ENCODE peak calls at places on chromosomes 13 and 19, in seven cellular contexts. X is left ventricle myocardium inferior, V is PC-3, A is kidney, Y is MCF 10A, S is fibroblast of mammary gland, G is fibroblast of the aortic adventitia. P is an unnamed sample.

GRCh38 chr19:45470147-45471081 is 2.6 kb downstream of the FOSB start:
- DNase-seq in S (peak), X (no peak), A (peak), V (peak), G (peak), Y (peak), P (peak)

GRCh38 chr13:107020393-107020792 is 452.5 kb upstream of the ARGLU1 start:
- DNase-seq in A (no peak), S (no peak), G (no peak), V (no peak), Y (no peak), X (no peak), P (no peak)

GRCh38 chr13:103140001-103140671 is 73.9 kb upstream of the SLC10A2 start:
- DNase-seq in X (no peak), Y (peak), V (peak), A (no peak), G (no peak), S (peak), P (peak)

GRCh38 chr13:23159205-23159586 is 21.6 kb upstream of the SGCG start:
- DNase-seq in G (peak), S (peak), X (peak), A (no peak), Y (peak), V (peak), P (no peak)

GRCh38 chr13:66835040-66835628 is 395.0 kb downstream of the PCDH9 start:
- DNase-seq in G (peak), Y (peak), A (peak), V (no peak), S (peak), X (peak), P (no peak)

GRCh38 chr19:16325161-16325527 is 518 bp downstream of the KLF2 start:
- DNase-seq in V (no peak), A (no peak), Y (no peak), G (no peak), S (no peak), X (peak), P (no peak)

GRCh38 chr19:3034845-3035541 is 5.9 kb upstream of the TLE2 start:
- DNase-seq in G (peak), V (no peak), Y (peak), X (no peak), A (no peak), S (peak), P (no peak)

GRCh38 chr13:41694902-41695301 is 237.6 kb downstream of the RGCC start:
- DNase-seq in S (peak), Y (peak), G (peak), V (peak), X (peak), A (peak), P (peak)

GRCh38 chr13:95745289-95745688 is 68.3 kb downstream of the DNAJC3 start:
- DNase-seq in V (no peak), S (no peak), G (no peak), X (no peak), A (no peak), Y (no peak), P (no peak)

GRCh38 chr19:38917921-38918491 is 6.0 kb upstream of the CCER2 start:
- DNase-seq in X (no peak), Y (peak), G (no peak), S (peak), V (peak), A (no peak), P (peak)

GRCh38 chr19:16078311-16078758 is 2.0 kb downstream of the TPM4 start:
- DNase-seq in V (peak), X (no peak), S (peak), Y (no peak), G (no peak), A (peak), P (no peak)

GRCh38 chr19:10662384-10663251 is 8.5 kb downstream of the ILF3 start:
- DNase-seq in Y (no peak), X (no peak), G (peak), V (no peak), S (peak), A (no peak), P (no peak)

GRCh38 chr13:110571897-110572777 is 10.6 kb upstream of the RAB20 start:
- DNase-seq in A (peak), V (no peak), Y (no peak), X (no peak), S (no peak), G (no peak), P (no peak)

GRCh38 chr19:38686530-38686888 is 39.1 kb downstream of the ACTN4 start:
- DNase-seq in Y (no peak), V (no peak), G (no peak), S (no peak), A (no peak), X (no peak), P (no peak)

GRCh38 chr19:9786819-9787218 is 18.3 kb upstream of the ZNF846 start:
- DNase-seq in G (no peak), V (no peak), X (no peak), S (no peak), Y (no peak), A (no peak), P (no peak)

GRCh38 chr13:87671824-87672603 is 843 bp downstream of the SLITRK5 start:
- DNase-seq in X (no peak), A (peak), G (no peak), S (no peak), V (no peak), Y (peak), P (no peak)

GRCh38 chr13:55517312-55517711 is 1623.4 kb upstream of the PRR20A start:
- DNase-seq in G (no peak), Y (peak), S (no peak), A (no peak), X (no peak), V (no peak), P (no peak)

GRCh38 chr19:54428323-54429175 is 13.3 kb downstream of the TTYH1 start:
- DNase-seq in A (peak), X (no peak), Y (no peak), V (no peak), G (no peak), S (no peak), P (no peak)

GRCh38 chr13:112556600-112556999 is 31.4 kb downstream of the TUBGCP3 start:
- DNase-seq in A (no peak), V (no peak), G (no peak), Y (no peak), X (no peak), S (no peak), P (no peak)

GRCh38 chr19:40257096-40257517 is 28.0 kb downstream of the AKT2 start:
- DNase-seq in Y (peak), V (peak), S (no peak), X (peak), G (no peak), A (peak), P (peak)

GRCh38 chr19:6113616-6114188 is 3.4 kb upstream of the RFX2 start:
- DNase-seq in X (no peak), S (peak), A (no peak), V (no peak), G (no peak), Y (no peak), P (no peak)

GRCh38 chr19:23283925-23284324 is 33.7 kb upstream of the ZNF724 start:
- DNase-seq in G (peak), X (peak), V (peak), S (peak), Y (peak), A (no peak), P (no peak)

GRCh38 chr19:23281663-23282276 is 31.6 kb upstream of the ZNF724 start:
- DNase-seq in S (no peak), X (no peak), V (no peak), Y (no peak), G (no peak), A (no peak), P (no peak)

GRCh38 chr19:23285948-23286347 is 35.8 kb upstream of the ZNF724 start:
- DNase-seq in X (no peak), Y (no peak), G (no peak), V (no peak), A (no peak), S (no peak), P (no peak)

GRCh38 chr19:23287620-23288019 is 37.4 kb upstream of the ZNF724 start:
- DNase-seq in X (no peak), G (no peak), S (no peak), Y (no peak), A (no peak), V (no peak), P (no peak)

DNA sequence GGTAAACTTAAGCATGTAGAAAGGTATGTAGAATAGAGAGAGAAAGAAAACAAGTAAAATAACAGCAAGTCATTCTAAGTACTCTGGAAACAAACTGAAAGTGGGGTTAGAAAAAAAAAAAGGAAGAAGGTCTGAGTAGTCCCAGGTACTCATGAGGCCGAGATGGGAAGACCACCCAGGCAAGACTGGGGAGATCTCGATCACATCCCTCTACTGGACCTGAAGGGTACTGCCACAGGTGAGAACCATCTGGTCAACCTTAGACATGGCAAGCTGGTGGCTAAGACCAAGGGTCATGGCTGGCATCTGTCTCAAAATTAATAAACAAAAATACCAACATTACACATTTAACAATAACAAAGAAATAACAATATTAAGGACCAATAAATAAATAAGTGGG is 36.3 kb upstream of the ZNF724 start:
- DNase-seq in A (no peak), V (no peak), Y (no peak), S (no peak), G (no peak), X (no peak), P (no peak)
- TF ChIP-seq CTCF in A (no peak), V (peak), Y (peak), S (peak), G (peak), X (peak), P (no peak)

GRCh38 chr19:48958006-48958405 is 3.3 kb downstream of the BAX start:
- DNase-seq in S (no peak), X (no peak), V (no peak), Y (no peak), A (no peak), G (no peak), P (no peak)

GRCh38 chr19:48954011-48954594 is 572 bp upstream of the BAX start:
- DNase-seq in X (no peak), G (no peak), V (no peak), A (peak), S (no peak), Y (no peak), P (no peak)

GRCh38 chr19:48955308-48955958 is 758 bp downstream of the BAX start:
- DNase-seq in Y (no peak), A (peak), G (no peak), X (no peak), S (no peak), V (no peak), P (no peak)

GRCh38 chr19:48950830-48951519 is 3.7 kb upstream of the BAX start:
- DNase-seq in V (peak), G (no peak), Y (no peak), X (no peak), S (no peak), A (no peak), P (no peak)

DNA sequence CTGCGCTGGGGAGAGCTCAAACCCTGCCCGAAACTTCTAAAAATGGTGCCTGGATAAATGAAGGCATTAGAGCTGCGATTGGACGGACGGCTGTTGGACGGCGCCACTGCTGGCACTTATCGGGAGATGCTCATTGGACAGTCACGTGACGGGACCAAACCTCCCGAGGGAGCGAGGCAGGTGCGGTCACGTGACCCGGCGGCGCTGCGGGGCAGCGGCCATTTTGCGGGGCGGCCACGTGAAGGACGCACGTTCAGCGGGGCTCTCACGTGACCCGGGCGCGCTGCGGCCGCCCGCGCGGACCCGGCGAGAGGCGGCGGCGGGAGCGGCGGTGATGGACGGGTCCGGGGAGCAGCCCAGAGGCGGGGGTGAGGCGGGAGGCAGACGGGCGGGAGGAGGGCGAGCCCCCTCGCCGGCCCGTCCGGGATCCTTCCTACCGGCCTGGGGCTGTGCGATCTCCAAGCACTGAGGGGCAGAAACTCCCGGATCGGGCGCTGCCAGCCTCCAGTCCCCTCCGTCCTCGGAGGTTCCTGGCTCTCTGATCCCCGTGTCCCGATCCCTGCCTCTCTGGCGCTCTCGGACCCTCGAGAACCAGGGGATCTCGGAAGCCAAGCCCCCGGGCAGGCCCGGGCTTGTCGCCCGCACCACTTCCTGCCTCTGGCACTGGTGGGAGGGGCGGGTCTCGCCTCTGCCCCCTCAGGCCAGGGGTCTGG is at the start of gene BAX:
- DNase-seq in A (peak), V (peak), G (peak), Y (peak), X (peak), S (peak), P (peak)
- TF ChIP-seq CTCF in A (no peak), V (no peak), G (no peak), Y (no peak), X (no peak), S (no peak), P (no peak)

DNA sequence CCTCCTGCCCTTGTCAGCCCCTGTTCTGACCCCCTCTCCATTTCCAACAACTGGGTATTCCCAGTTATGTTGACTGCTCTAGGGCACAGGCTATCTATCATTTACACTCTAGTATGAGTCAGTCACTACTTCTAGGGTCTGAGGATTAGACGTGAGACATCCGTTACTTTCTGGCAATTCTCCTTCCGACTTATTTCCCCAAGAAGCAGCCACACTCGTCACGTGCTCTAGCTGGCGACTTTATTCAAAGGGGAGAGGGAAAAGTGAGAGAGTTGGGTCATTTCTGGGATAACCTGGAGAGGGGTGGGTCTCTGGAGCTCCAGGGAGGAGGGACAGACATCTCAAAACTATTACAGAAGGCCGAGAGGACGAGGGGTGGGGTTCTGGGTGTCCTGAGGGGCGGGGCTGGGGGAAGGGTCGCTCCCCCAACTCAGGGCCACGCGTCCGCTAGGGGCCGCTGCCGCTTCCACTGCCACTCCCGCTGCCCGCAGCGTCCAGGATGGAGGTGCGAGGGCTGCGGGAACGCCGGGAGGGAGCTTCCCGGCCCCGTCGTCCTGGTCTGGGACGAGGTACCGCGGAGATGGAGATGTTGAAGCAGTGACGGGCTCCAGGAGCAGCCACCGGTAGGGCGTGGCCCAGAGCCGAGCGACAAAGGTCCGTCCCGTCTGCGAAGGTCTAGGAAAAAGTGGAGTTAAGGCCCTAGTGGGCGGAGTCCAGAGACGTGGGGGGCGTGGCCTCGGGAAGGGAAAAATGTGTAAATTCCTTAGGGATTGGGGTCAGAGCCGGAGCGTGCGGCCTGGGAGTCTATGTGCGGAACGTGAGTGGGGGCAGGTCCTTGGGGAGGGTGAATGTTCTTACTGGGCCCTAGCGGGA is 8.9 kb downstream of the RTBDN start:
- DNase-seq in A (no peak), G (no peak), V (peak), S (no peak), X (no peak), Y (no peak), P (no peak)
- TF ChIP-seq CTCF in A (peak), G (peak), V (peak), S (no peak), X (peak), Y (no peak), P (peak)

DNA sequence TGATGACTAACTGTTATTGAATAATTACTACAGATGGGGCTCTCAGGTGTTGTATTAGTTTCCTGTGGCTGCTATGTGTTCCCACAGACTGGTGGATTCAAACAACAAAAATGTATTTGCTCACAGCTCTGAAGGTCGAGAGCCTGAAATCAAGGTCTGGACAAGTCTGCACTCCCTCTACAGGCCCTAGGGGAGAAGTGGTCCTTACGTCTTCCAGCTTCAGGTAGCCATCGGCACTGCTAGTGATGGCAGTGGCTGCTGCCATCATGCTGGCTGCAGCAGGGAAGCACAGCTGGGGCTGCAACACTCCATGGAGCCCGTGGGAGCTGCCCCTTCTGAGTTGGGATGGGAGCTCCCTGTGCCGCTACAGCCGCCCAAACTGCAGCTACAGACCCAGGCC is 1.9 kb downstream of the TEX26 start:
- DNase-seq in Y (no peak), X (no peak), S (no peak), G (no peak), V (no peak), A (no peak), P (no peak)
- TF ChIP-seq CTCF in Y (no peak), X (no peak), S (no peak), G (no peak), V (peak), A (no peak), P (no peak)

GRCh38 chr13:50682002-50682401 is 161.5 kb downstream of the DLEU7 start:
- DNase-seq in Y (no peak), V (no peak), A (no peak), G (no peak), X (no peak), S (no peak), P (no peak)
- TF ChIP-seq CTCF in Y (no peak), V (no peak), A (no peak), G (no peak), X (no peak), S (no peak), P (no peak)

DNA sequence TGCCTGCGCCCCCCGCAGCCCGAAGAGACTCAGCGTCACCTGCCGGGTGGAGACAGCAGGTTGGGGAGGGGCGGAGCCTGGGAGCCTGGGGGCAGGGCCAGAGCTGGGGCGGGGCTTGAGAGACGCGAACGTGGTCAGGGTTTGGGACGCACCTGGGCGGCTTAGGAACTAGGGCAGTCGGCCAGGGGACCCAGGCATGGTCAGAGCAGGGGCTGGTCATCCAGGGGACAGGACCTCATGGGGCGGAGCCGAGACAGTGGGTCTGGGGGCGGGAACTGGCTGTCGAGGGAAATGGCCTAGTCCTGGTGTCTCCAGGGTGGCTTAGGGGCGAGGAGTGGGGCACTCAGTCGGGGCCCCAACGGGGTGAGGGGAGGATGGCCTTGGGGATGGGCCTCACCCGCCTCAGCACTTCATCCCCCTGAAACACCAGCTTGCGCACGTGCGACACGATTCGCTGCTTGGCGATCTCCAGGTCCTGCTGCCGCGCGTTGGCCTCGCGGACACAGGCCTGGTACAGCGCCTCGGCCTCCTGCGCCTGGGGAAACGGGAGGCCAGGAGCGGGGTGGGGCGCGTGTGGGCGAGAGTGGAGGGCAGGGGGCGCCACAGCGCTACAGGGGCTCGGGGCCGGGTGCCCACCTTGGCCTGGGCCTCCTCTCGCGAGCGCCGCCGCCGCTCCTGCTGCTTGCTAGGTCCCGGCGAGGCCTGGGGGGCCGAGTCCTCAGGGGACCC is 5.8 kb downstream of the GMIP start:
- DNase-seq in S (no peak), X (no peak), Y (no peak), V (no peak), A (peak), G (no peak), P (no peak)
- TF ChIP-seq CTCF in S (no peak), X (no peak), Y (no peak), V (no peak), A (no peak), G (no peak), P (no peak)

P was measured in RWPE1.